ENCODE peak calls at places on chromosome 17, in four cellular contexts. F is DND-41, A is OCI-LY7, L is GM23338. P is an unnamed sample.

GRCh38 chr17:41966453-41967140 is at the start of gene CNP:
- DNase-seq in L (peak; percentile 91), A (peak; percentile 91), F (peak; percentile 91), P (peak; percentile 95)

GRCh38 chr17:48132375-48132774 is 24.8 kb downstream of the SNX11 start:
- DNase-seq in F (no peak), L (no peak), A (no peak), P (no peak)

GRCh38 chr17:46732754-46733398 is 85.6 kb downstream of the WNT3 start:
- DNase-seq in F (no peak), A (peak; percentile 24), L (peak; percentile 91), P (peak; percentile 94)

GRCh38 chr17:6163632-6164319 is 93.6 kb downstream of the WSCD1 start:
- DNase-seq in L (no peak), A (no peak), F (no peak), P (no peak)

GRCh38 chr17:76735006-76735405 is 2.1 kb downstream of the SRSF2 start:
- DNase-seq in F (no peak), L (no peak), A (peak; percentile 78), P (peak; percentile 16)

GRCh38 chr17:57413848-57414651 is 157.7 kb downstream of the MSI2 start:
- DNase-seq in F (no peak), L (no peak), A (no peak), P (no peak)

GRCh38 chr17:61234102-61234750 is 165.4 kb upstream of the TBX2 start:
- DNase-seq in L (no peak), F (no peak), A (no peak), P (peak; percentile 25)

GRCh38 chr17:32912218-32912897 is 15.6 kb upstream of the TMEM98 start:
- DNase-seq in L (peak; percentile 49), A (no peak), F (no peak), P (peak; percentile 39)

GRCh38 chr17:45248132-45248936 is 13.6 kb downstream of the SPATA32 start:
- DNase-seq in L (peak; percentile 85), F (peak; percentile 56), A (peak; percentile 90), P (peak; percentile 81)

GRCh38 chr17:10777131-10777805 is 26.6 kb downstream of the TMEM238L start:
- DNase-seq in A (no peak), L (no peak), F (no peak), P (no peak)

GRCh38 chr17:41799366-41799765 is 12.4 kb downstream of the P3H4 start:
- DNase-seq in A (no peak), L (no peak), F (no peak), P (no peak)

GRCh38 chr17:49210158-49211029 is at the start of the genes ABI3 and GNGT2:
- DNase-seq in A (peak; percentile 94), L (peak; percentile 59), F (peak; percentile 89), P (no peak)

GRCh38 chr17:6494239-6494941 is 50.1 kb downstream of the PIMREG start:
- DNase-seq in A (no peak), L (no peak), F (no peak), P (no peak)

GRCh38 chr17:8187517-8188407 is 2.2 kb downstream of the BORCS6 start:
- DNase-seq in A (peak; percentile 93), L (peak; percentile 98), F (peak; percentile 94), P (peak; percentile 96)

GRCh38 chr17:64244165-64244564 is 18.9 kb downstream of the TEX2 start:
- DNase-seq in F (no peak), L (no peak), A (no peak), P (no peak)

GRCh38 chr17:27569257-27569722 is 61.7 kb upstream of the LGALS9 start:
- DNase-seq in A (peak; percentile 51), F (peak; percentile 15), L (peak; percentile 91), P (peak; percentile 66)

GRCh38 chr17:19716108-19717030 is at the start of gene SLC47A2:
- DNase-seq in A (no peak), L (no peak), F (no peak), P (peak; percentile 72)

GRCh38 chr17:56867948-56868376 is 34.0 kb downstream of the DGKE start:
- DNase-seq in L (no peak), F (no peak), A (no peak), P (no peak)

GRCh38 chr17:48563385-48563838 is 14.7 kb downstream of the HOXB4 start:
- DNase-seq in F (no peak), L (no peak), A (no peak), P (no peak)

DNA sequence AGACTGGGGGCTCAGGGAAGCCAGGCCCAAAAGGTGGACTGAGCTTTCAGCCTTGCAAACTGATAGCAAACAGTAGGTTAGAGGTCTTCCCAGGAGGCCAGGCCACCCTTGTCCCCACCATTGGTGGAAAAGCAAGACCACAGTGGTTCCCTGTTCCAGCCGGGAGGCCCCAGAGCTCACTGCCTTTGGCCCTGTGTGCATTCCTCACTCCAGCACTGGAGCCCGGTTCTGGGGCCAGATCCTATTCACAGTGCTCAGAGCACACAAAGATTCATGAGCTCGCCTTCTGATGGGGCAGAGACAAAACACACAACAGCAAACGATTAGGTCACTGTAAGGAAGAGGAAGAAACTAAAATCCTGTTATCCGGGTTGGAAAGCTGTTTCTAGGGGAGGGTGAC is 5.6 kb upstream of the PGS1 start:
- DNase-seq in F (no peak), A (no peak), L (no peak), P (no peak)
- H2AFZ ChIP-seq in F (no peak overlapping the region), A (no peak overlapping the region), L (no peak overlapping the region), P (no peak overlapping the region)

DNA sequence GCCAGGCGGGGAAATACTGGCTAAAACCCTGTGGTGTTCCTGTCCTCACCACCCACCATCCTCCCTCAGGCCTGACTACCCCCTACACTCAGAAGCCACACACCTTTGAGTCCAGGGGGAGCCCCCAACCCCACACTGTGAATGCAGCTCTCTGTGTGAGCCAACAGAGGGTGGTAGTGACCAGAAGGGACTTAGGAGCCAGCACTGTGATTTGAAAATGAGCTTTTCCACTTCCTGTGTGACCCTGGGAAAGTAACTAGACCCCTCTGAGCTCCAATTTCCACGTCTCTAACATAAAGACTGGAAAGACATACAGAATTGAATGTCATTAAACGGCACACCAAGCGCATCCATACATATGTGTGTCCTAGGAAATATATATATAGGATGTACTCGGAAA is 58.7 kb downstream of the SDK2 start:
- DNase-seq in A (peak; percentile 78), F (no peak), L (peak; percentile 67), P (no peak)
- H3K4me1 ChIP-seq in A (peaks cover 63% of the 10 kb centered on the region), F (peaks cover 48% of the 10 kb centered on the region), L (peaks cover 21% of the 10 kb centered on the region), P (peaks cover 26% of the 10 kb centered on the region)

DNA sequence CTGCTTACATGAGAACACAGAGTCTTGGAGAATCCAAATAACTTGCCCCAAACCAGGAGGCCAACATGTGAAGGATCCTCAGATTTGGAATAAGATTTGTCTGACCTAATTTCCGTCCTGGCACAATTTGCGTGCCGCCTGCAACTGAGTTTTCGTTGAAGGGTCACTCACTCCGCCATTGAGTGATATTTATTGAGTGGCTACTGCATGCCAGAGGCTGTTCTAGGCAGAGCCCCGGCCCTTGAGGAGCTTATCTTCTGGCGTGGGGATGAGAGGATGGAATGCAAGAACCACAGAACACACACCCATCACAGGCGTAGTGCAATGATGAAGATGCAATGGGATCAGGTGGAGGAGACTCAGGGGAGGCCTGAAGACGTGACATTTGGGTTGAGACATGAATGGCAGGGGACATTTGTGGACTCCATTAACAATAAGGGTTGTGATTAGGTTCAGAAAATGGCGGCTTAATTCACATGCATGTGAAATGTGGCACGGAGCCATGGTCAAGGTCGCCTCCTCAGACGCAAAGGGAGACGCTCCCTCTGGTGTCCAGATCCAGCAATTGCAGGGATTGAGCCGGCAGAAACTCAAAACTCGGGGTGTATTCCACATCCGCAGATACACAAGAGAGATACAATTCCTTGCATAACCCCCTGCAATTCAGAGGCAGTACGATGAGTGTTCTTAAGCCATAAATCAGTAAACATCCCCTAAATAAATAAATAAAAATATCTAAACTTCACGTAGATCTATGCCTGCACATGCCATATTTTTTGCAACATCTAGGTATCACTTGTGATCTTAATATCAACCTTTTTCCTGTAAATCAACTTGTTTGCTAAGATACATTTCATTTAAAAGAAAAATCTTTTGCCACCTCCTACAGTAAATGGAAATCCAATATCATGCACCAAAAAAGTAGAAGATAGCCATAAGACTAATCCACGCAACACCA is 57.9 kb upstream of the CACNG4 start:
- DNase-seq in F (peak; percentile 68), A (peak; percentile 69), L (peak; percentile 87), P (peak; percentile 64)
- H2AFZ ChIP-seq in F (peak overlapping the region; percentile 36), A (peak overlapping the region; percentile 8), L (peak overlapping the region; percentile 95), P (no peak overlapping the region)

GRCh38 chr17:81656118-81656743 is at the start of gene PDE6G:
- DNase-seq in F (no peak), L (no peak), A (no peak), P (no peak)
- H3K4me1 ChIP-seq in F (no peaks in the 10 kb centered on the region), L (peaks cover 13% of the 10 kb centered on the region), A (peaks cover 30% of the 10 kb centered on the region), P (no peaks in the 10 kb centered on the region)

GRCh38 chr17:58521680-58522079 is 7.2 kb upstream of the MTMR4 start:
- DNase-seq in L (no peak), A (no peak), F (no peak), P (no peak)

GRCh38 chr17:58527306-58527705 is 12.9 kb upstream of the MTMR4 start:
- DNase-seq in L (peak; percentile 40), A (peak; percentile 32), F (no peak), P (no peak)

GRCh38 chr17:58528443-58528842 is 14.0 kb upstream of the MTMR4 start:
- DNase-seq in F (no peak), A (no peak), L (no peak), P (no peak)

GRCh38 chr17:58527949-58528348 is 13.5 kb upstream of the MTMR4 start:
- DNase-seq in A (no peak), L (no peak), F (no peak), P (no peak)

DNA sequence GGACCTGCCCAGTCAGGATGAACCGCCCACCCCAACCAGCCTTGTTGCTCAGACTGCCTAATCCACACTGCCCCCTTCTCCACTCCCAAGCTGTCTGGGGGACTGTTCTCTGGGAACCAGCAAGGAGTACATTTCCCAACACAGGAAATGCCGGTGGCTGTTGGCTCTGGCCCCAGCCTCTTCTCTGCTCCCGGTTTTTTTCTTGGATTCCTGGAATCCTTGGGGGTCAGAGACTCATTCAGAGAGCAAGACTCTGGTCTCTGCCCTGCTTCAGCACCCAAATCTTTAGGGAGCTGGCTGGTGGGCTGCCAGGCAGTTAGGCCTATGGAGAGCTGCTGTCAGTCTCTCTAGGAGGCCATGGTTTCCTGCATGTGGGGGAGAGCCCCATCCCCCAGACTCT is 10.8 kb upstream of the MTMR4 start:
- DNase-seq in L (peak; percentile 50), F (no peak), A (no peak), P (no peak)
- H2AFZ ChIP-seq in L (peak overlapping the region; percentile 66), F (no peak overlapping the region), A (no peak overlapping the region), P (no peak overlapping the region)

GRCh38 chr17:50422738-50423137 is 3.3 kb upstream of the ACSF2 start:
- DNase-seq in L (no peak), F (no peak), A (no peak), P (no peak)
- H3K4me1 ChIP-seq in L (peaks cover 18% of the 10 kb centered on the region), F (peaks cover 69% of the 10 kb centered on the region), A (peaks cover 37% of the 10 kb centered on the region), P (peaks cover 13% of the 10 kb centered on the region)

GRCh38 chr17:79949646-79950292 is 85.9 kb downstream of the TBC1D16 start:
- DNase-seq in L (peak; percentile 95), A (no peak), F (no peak), P (peak; percentile 83)

GRCh38 chr17:79951361-79952264 is 84.1 kb downstream of the TBC1D16 start:
- DNase-seq in L (no peak), F (no peak), A (no peak), P (peak; percentile 72)

GRCh38 chr17:79948918-79949645 is 86.6 kb downstream of the TBC1D16 start:
- DNase-seq in A (no peak), F (no peak), L (no peak), P (peak; percentile 51)

GRCh38 chr17:79950711-79951110 is 85.0 kb downstream of the TBC1D16 start:
- DNase-seq in F (no peak), L (peak; percentile 71), A (no peak), P (peak; percentile 85)

GRCh38 chr17:79950306-79950705 is 85.4 kb downstream of the TBC1D16 start:
- DNase-seq in L (peak; percentile 65), F (no peak), A (no peak), P (peak; percentile 65)
- H2AFZ ChIP-seq in L (no peak overlapping the region), F (no peak overlapping the region), A (no peak overlapping the region), P (no peak overlapping the region)

P was measured in neural progenitor cell.